ENCODE peak calls at places on chromosome 10, in seven cellular contexts. Y, G, P, D, Q, V and K are unnamed samples. For H3K4me1, the result is how much of the 10 kb centered on the place peaks cover.

GRCh38 chr10:70135684-70136083 is 3.1 kb upstream of the AIFM2 start:
- DNase-seq in P (no peak), G (no peak), Q (peak), V (no peak), Y (no peak), D (no peak), K (no peak)

GRCh38 chr10:11160982-11161554 is 143.4 kb downstream of the CELF2 start:
- DNase-seq in V (no peak), Q (peak), Y (no peak), D (no peak), P (no peak), G (no peak), K (no peak)

GRCh38 chr10:121722665-121723064 is 124.4 kb upstream of the FGFR2 start:
- DNase-seq in D (no peak), Q (no peak), G (no peak), V (no peak), P (no peak), Y (no peak), K (no peak)

GRCh38 chr10:99551158-99551557 is 18.4 kb downstream of the NKX2-3 start:
- DNase-seq in D (no peak), V (no peak), P (no peak), Y (peak), G (no peak), Q (no peak), K (no peak)

GRCh38 chr10:108112218-108112617 is 947.7 kb upstream of the SORCS1 start:
- DNase-seq in P (no peak), Q (no peak), Y (peak), V (peak), D (no peak), G (no peak), K (no peak)

GRCh38 chr10:18683427-18683826 is 24.2 kb downstream of the ARL5B start:
- DNase-seq in P (no peak), V (no peak), Q (no peak), Y (no peak), G (no peak), D (no peak), K (no peak)

GRCh38 chr10:87578160-87578559 is 73.5 kb downstream of the MINPP1 start:
- DNase-seq in V (no peak), P (no peak), Q (no peak), Y (peak), G (no peak), D (no peak), K (no peak)

GRCh38 chr10:110389250-110389649 is 84.5 kb upstream of the SMNDC1 start:
- DNase-seq in V (no peak), Y (no peak), P (no peak), G (no peak), Q (no peak), D (no peak), K (no peak)

GRCh38 chr10:84340632-84341537 is 12.5 kb downstream of the CCSER2 start:
- DNase-seq in Q (no peak), Y (no peak), P (no peak), D (no peak), G (no peak), V (no peak), K (no peak)

GRCh38 chr10:60661627-60662026 is 116.7 kb upstream of the CDK1 start:
- DNase-seq in Q (no peak), G (no peak), D (no peak), V (peak), Y (peak), P (no peak), K (no peak)

GRCh38 chr10:110810625-110811024 is 61.1 kb upstream of the PDCD4 start:
- DNase-seq in V (no peak), D (no peak), Y (no peak), P (no peak), G (no peak), Q (no peak), K (no peak)

GRCh38 chr10:94059174-94059573 is 65.4 kb downstream of the PLCE1 start:
- DNase-seq in V (no peak), Q (no peak), Y (no peak), P (no peak), D (no peak), G (no peak), K (no peak)

GRCh38 chr10:100864981-100865380 is 47.8 kb upstream of the SLF2 start:
- DNase-seq in Y (no peak), Q (peak), P (no peak), G (no peak), V (no peak), D (no peak), K (no peak)

GRCh38 chr10:119024882-119025281 is 4.6 kb upstream of the NANOS1 start:
- DNase-seq in D (no peak), Y (no peak), G (no peak), P (no peak), V (no peak), Q (no peak), K (no peak)

GRCh38 chr10:61907587-61907986 is 6.1 kb downstream of the ARID5B start:
- DNase-seq in G (no peak), Q (no peak), Y (no peak), V (no peak), D (no peak), P (no peak), K (no peak)

GRCh38 chr10:66572700-66573099 is 353.1 kb upstream of the LRRTM3 start:
- DNase-seq in D (no peak), G (no peak), Y (no peak), P (no peak), Q (no peak), V (no peak), K (no peak)

GRCh38 chr10:34160595-34160994 is 654.5 kb downstream of the PARD3 start:
- DNase-seq in D (no peak), G (no peak), P (no peak), V (no peak), Q (no peak), Y (no peak), K (no peak)

GRCh38 chr10:36063396-36063795 is 421.3 kb upstream of the FZD8 start:
- DNase-seq in G (no peak), V (no peak), Y (no peak), Q (no peak), D (no peak), P (no peak), K (no peak)

GRCh38 chr10:10389182-10389581 is 628.5 kb upstream of the CELF2 start:
- DNase-seq in D (no peak), G (no peak), V (no peak), P (no peak), Y (no peak), Q (no peak), K (no peak)

GRCh38 chr10:106819490-106819889 is 345.0 kb downstream of the SORCS1 start:
- DNase-seq in V (no peak), P (no peak), Q (no peak), G (no peak), D (no peak), Y (peak), K (no peak)

GRCh38 chr10:112793197-112793921 is 156.7 kb upstream of the TCF7L2 start:
- DNase-seq in Q (no peak), V (no peak), D (no peak), Y (peak), P (no peak), G (no peak), K (no peak)

GRCh38 chr10:43963793-43964425 is 315.2 kb upstream of the ZNF32 start:
- DNase-seq in Q (no peak), V (no peak), Y (no peak), P (no peak), D (no peak), G (no peak), K (no peak)

GRCh38 chr10:114157912-114158311 is 16.1 kb downstream of the CCDC186 start:
- DNase-seq in G (no peak), Y (peak), P (no peak), V (no peak), Q (no peak), D (no peak), K (no peak)
- TF ChIP-seq CTCF in G (no peak), Y (peak), P (no peak), V (peak), Q (no peak), D (no peak), K (no peak)

GRCh38 chr10:73166972-73167371 is 836 bp downstream of the ECD start:
- DNase-seq in G (no peak), P (no peak), Q (no peak), Y (no peak), V (no peak), D (no peak), K (no peak)
- H3K4me1 ChIP-seq in G (half or more), P (under half), Q (under half), Y (under half), V (under half), D (under half), K (under half)

DNA sequence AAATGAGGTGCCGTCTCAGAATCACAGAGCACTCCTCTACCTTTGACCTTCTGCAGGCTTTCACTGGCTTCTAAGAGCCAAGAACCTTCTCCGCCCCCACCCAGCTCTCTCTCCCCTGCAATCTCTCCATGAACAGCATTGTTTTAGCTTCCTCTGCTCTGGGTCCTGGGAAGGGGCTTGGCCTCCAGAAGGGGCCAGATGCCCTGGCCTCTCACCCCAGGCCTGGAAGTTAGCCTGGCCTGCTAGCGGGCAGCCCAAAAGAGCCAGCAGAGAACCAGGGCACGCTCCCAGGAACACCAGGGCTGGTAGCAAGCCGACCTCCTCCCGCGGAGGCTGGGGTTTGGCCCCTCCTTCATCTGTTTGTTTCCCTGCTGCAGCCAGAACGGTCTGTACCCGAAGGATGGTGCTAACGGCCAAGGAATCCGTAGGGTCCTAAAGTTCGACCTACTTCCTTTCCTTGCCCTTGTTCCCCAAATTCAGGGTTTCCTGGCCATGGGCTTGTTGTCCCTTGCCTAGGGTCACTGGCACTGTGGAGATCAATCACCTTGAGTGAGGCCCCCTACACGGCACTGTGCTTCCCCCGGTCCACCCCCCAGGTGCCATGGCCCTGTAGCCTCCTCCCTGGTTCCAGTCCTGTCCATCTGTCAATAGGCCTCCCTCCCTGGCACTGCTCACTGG is 18.7 kb upstream of the DDIT4 start:
- DNase-seq in Q (peak), D (peak), G (peak), V (no peak), P (peak), Y (peak), K (peak)
- TF ChIP-seq CTCF in Q (peak), D (no peak), G (no peak), V (no peak), P (no peak), Y (peak), K (no peak)

GRCh38 chr10:132406750-132407149 is 9.8 kb downstream of the PWWP2B start:
- DNase-seq in G (no peak), V (no peak), P (no peak), Q (no peak), D (no peak), Y (no peak), K (no peak)

GRCh38 chr10:132406181-132406580 is 9.2 kb downstream of the PWWP2B start:
- DNase-seq in P (no peak), Y (no peak), D (no peak), V (no peak), G (no peak), Q (no peak), K (no peak)

GRCh38 chr10:132407846-132408278 is 10.9 kb downstream of the PWWP2B start:
- DNase-seq in V (no peak), Y (peak), D (no peak), G (peak), P (peak), Q (peak), K (peak)

GRCh38 chr10:132408367-132408781 is 11.4 kb downstream of the PWWP2B start:
- DNase-seq in P (peak), Q (peak), V (no peak), G (peak), Y (no peak), D (no peak), K (no peak)

DNA sequence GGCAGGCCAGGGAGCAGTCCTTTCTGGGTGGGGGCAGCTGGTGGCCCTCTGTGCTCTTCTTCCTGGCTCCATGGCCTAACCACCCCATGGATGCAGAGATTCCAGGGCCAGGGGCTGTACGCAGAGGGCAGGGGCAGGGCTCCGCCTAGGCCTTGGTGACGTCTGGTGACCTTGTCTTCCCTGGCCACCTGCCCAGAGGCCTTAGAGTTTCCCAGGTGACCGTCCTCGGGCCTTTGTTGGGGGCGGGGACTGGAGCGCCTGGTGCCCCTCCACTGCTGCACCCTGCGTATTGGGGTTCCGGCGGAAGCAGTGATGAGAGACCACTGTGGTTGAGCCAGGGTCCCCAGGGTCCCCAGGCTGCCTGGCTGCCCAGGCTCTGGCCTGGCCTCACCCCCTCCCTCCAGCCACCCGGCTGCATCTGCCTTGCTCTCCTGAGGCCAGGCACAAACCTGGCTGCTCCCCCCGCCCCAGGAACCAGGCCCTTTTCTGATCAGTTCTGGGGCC is 10.3 kb downstream of the PWWP2B start:
- DNase-seq in Y (no peak), Q (peak), D (no peak), V (no peak), G (peak), P (no peak), K (peak)
- H3K4me1 ChIP-seq in Y (under half), Q (half or more), D (under half), V (under half), G (under half), P (under half), K (under half)

DNA sequence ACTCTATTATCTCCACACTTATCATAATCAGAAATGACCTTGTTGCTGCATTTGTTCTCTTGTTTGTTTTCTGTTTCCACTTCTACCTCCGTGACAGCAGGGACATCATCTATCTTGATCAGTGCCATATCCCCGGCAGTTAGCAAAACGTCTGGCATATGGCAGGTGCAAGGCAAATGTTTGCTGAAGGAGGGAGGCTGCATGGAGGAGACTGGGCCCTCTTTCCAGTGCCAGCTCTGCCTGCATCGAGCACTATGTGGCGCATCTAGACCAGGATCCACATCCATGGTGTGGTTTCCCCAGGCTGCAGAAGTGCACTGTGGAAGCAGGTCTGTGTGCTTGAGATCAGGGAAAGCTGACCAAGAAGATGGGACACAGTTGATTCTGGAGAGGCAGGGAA is 181.2 kb downstream of the KCNMA1 start:
- DNase-seq in Q (peak), Y (no peak), D (no peak), P (no peak), V (no peak), G (no peak), K (no peak)
- TF ChIP-seq CTCF in Q (no peak), Y (no peak), D (no peak), P (no peak), V (no peak), G (no peak), K (peak)

DNA sequence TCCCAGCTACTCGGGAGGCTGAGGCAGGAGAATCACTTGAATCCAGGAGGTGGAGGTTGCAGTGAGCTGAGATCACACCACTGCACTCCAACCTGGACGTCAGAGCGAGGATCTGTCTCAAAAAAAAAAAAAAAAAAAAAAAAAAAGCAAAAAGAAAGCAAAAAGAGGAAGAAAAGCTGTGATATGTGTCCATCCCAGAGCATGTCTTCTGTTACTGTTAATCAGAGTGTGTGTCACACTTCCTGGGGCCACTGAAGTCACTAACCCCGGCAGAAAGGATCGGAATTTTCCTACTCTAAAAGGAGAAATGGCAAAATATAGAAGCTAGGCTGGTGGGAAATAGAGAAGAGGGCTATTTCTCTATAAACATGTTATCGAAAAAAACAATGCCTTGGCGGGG is 11.9 kb downstream of the PIK3AP1 start:
- DNase-seq in Q (no peak), G (no peak), V (no peak), Y (no peak), P (no peak), D (no peak), K (no peak)
- H3K4me1 ChIP-seq in Q (under half), G (under half), V (under half), Y (under half), P (under half), D (under half), K (under half)

GRCh38 chr10:49556723-49557122 is 17.8 kb upstream of the ERCC6 start:
- DNase-seq in Y (no peak), D (no peak), Q (no peak), P (no peak), V (no peak), G (no peak), K (no peak)

GRCh38 chr10:49560526-49560925 is 21.6 kb upstream of the ERCC6 start:
- DNase-seq in Q (no peak), D (no peak), V (no peak), Y (no peak), G (no peak), P (no peak), K (no peak)

GRCh38 chr10:49559476-49559875 is 20.6 kb upstream of the ERCC6 start:
- DNase-seq in P (no peak), G (no peak), Y (no peak), V (no peak), Q (no peak), D (no peak), K (no peak)

GRCh38 chr10:49562893-49563292 is 24.0 kb upstream of the ERCC6 start:
- DNase-seq in P (no peak), D (no peak), G (no peak), V (no peak), Q (no peak), Y (no peak), K (no peak)

DNA sequence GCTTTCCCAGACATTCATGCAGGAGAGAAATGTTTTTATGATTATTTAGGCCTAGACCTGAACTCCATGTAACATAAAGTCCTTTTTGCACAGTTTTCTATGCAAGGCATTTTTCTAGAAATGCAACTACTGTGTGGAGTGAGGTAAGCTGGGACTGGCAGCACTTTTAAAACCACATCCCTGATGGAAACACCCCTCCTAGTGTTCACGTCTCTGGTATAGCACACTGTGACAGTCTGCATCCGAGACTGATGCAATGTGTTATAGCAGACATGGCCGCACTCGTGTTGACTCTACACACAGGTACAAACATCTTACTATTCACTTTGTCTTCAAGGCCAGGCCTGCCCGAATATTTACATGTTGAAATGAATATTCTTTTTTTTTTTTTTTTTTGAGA is 19.3 kb upstream of the ERCC6 start:
- DNase-seq in P (no peak), Y (no peak), G (no peak), V (no peak), Q (no peak), D (no peak), K (no peak)
- TF ChIP-seq CTCF in P (no peak), Y (no peak), G (no peak), V (no peak), Q (no peak), D (no peak), K (no peak)

DNA sequence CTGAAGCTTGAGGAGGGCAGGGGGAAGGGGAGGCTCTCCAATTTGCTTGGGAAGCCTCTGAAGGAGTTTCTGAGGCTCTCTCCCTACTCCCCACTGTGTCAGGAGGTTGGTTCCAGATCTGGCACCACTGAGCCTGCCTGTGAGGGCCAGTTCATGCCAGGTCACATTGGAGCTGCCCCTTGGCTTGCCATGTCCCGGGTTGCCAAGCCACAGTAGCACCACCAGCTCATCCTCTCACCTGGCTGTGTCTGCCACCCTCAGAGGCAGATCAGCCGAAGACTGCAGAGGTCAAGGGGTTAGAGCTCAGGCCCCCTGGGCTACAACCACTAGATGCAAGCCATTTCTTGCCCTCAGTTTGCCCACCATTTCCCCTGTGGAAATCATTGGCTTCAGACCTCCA is 3.1 kb downstream of the C10orf71 start:
- DNase-seq in G (no peak), Y (no peak), P (no peak), V (no peak), D (no peak), Q (no peak), K (no peak)
- H3K4me1 ChIP-seq in G (half or more), Y (under half), P (under half), V (under half), D (under half), Q (under half), K (under half)

GRCh38 chr10:78511324-78512204 is 477.9 kb downstream of the RPS24 start:
- DNase-seq in D (no peak), Q (no peak), P (no peak), Y (no peak), G (no peak), V (no peak), K (no peak)
- TF ChIP-seq CTCF in D (no peak), Q (no peak), P (no peak), Y (no peak), G (no peak), V (no peak), K (no peak)